ENCODE peak calls at places on chromosomes 2 and 18, in four cellular contexts. D, T, A and F are unnamed samples.

GRCh38 chr2:54115284-54116137 is at the start of gene ACYP2:
- DNase-seq in D (peak; percentile 97), T (peak; percentile 98), A (peak; percentile 98), F (peak; percentile 86)

GRCh38 chr2:226115832-226116200 is 683.8 kb downstream of the IRS1 start:
- DNase-seq in D (no peak), T (no peak), A (no peak), F (no peak)

GRCh38 chr2:42835577-42836371 is 43.4 kb upstream of the HAAO start:
- DNase-seq in D (peak; percentile 29), T (no peak), A (peak; percentile 75), F (peak; percentile 37)

GRCh38 chr2:162029287-162029901 is 44.6 kb downstream of the DPP4 start:
- DNase-seq in D (peak; percentile 80), T (no peak), A (peak; percentile 68), F (no peak)

GRCh38 chr2:64634338-64635267 is 19.1 kb downstream of the SERTAD2 start:
- DNase-seq in D (peak; percentile 60), T (no peak), A (no peak), F (no peak)

GRCh38 chr2:27721335-27721734 is 50.2 kb upstream of the MRPL33 start:
- DNase-seq in D (peak; percentile 73), T (no peak), A (peak; percentile 67), F (no peak)

GRCh38 chr18:25724997-25725396 is 365.4 kb downstream of the SS18 start:
- DNase-seq in D (no peak), T (no peak), A (no peak), F (no peak)

GRCh38 chr2:145807978-145808377 is 1288.1 kb upstream of the ZEB2 start:
- DNase-seq in D (no peak), T (no peak), A (no peak), F (no peak)

GRCh38 chr2:55500025-55500424 is 19.5 kb upstream of the CFAP36 start:
- DNase-seq in D (no peak), T (no peak), A (no peak), F (no peak)

GRCh38 chr18:49476664-49477411 is 10.2 kb downstream of the C18orf32 start:
- DNase-seq in D (peak; percentile 40), T (no peak), A (no peak), F (no peak)

GRCh38 chr2:172985139-172985874 is 90.3 kb upstream of the MAP3K20 start:
- DNase-seq in D (peak; percentile 66), T (no peak), A (peak; percentile 54), F (no peak)

GRCh38 chr2:86274265-86274917 is 63.0 kb downstream of the REEP1 start:
- DNase-seq in D (no peak), T (no peak), A (no peak), F (no peak)

GRCh38 chr18:59631583-59632181 is 65.5 kb downstream of the CCBE1 start:
- DNase-seq in D (no peak), T (peak; percentile 69), A (no peak), F (no peak)

GRCh38 chr2:27071990-27072830 is 756 bp upstream of the OST4 start:
- DNase-seq in D (peak; percentile 56), T (peak; percentile 69), A (peak; percentile 78), F (no peak)

GRCh38 chr2:20219763-20220380 is 5.1 kb downstream of the SDC1 start:
- DNase-seq in D (no peak), T (no peak), A (no peak), F (no peak)

GRCh38 chr2:64404002-64404731 is 49.8 kb upstream of the LGALSL start:
- DNase-seq in D (peak; percentile 92), T (peak; percentile 89), A (peak; percentile 92), F (no peak)

GRCh38 chr2:39871291-39871761 is 92.3 kb upstream of the THUMPD2 start:
- DNase-seq in D (no peak), T (peak; percentile 6), A (no peak), F (no peak)

GRCh38 chr2:113818382-113818951 is 62.0 kb upstream of the SLC35F5 start:
- DNase-seq in D (peak; percentile 93), T (peak; percentile 58), A (peak; percentile 63), F (no peak)

GRCh38 chr2:148509703-148510036 is 134.9 kb upstream of the EPC2 start:
- DNase-seq in D (no peak), T (no peak), A (no peak), F (no peak)

GRCh38 chr18:28884304-28884703 is 707.4 kb upstream of the CDH2 start:
- DNase-seq in D (no peak), T (no peak), A (no peak), F (no peak)

GRCh38 chr2:167388497-167388896 is 500.2 kb downstream of the XIRP2 start:
- DNase-seq in D (no peak), T (peak; percentile 76), A (no peak), F (no peak)

GRCh38 chr2:159736048-159736447 is 23.7 kb downstream of the MARCHF7 start:
- DNase-seq in D (no peak), T (no peak), A (no peak), F (no peak)

GRCh38 chr2:121771976-121772742 is 16.7 kb downstream of the TSN start:
- DNase-seq in D (no peak), T (no peak), A (peak; percentile 27), F (no peak)

GRCh38 chr2:121768143-121768755 is 12.8 kb downstream of the TSN start:
- DNase-seq in D (no peak), T (no peak), A (no peak), F (no peak)

GRCh38 chr2:121764681-121765228 is 9.3 kb downstream of the TSN start:
- DNase-seq in D (no peak), T (no peak), A (no peak), F (no peak)

DNA sequence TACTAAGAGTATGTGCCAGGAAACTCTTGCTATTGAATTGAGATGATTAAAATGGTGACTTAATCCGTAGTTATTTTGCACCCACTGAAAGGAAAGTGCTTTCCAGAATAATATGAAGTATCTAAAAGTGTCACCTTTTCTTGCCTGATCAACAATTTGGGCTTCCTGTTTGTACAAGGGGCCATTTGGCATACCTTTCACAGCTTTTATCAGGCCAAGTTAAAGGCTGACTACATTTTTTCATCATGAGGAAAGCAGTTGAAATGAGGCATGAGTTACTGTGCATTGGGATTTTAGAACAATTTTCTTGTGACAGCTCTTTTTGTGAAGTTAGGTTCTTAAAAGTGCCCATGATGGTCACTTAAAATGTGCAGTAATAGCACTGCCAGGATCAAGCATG is 11.2 kb downstream of the TSN start:
- DNase-seq in D (no peak), T (no peak), A (no peak), F (no peak)
- H3K36me3 ChIP-seq in D (peaks cover 64% of the 10 kb centered on the region), T (peaks cover 20% of the 10 kb centered on the region), A (peaks cover 84% of the 10 kb centered on the region), F (peaks cover 37% of the 10 kb centered on the region)

GRCh38 chr2:109318150-109318948 is 189.3 kb downstream of the SH3RF3 start:
- DNase-seq in D (peak; percentile 74), T (peak; percentile 24), A (peak; percentile 80), F (peak; percentile 43)
- TF ChIP-seq CTCF in D (no peak), T (no peak), A (peak; percentile 12), F (peak; percentile 28)

GRCh38 chr2:109174214-109174613 is 45.2 kb downstream of the SH3RF3 start:
- DNase-seq in D (no peak), T (no peak), A (no peak), F (no peak)
- H3K36me3 ChIP-seq in D (no peaks in the 10 kb centered on the region), T (no peaks in the 10 kb centered on the region), A (no peaks in the 10 kb centered on the region), F (no peaks in the 10 kb centered on the region)

DNA sequence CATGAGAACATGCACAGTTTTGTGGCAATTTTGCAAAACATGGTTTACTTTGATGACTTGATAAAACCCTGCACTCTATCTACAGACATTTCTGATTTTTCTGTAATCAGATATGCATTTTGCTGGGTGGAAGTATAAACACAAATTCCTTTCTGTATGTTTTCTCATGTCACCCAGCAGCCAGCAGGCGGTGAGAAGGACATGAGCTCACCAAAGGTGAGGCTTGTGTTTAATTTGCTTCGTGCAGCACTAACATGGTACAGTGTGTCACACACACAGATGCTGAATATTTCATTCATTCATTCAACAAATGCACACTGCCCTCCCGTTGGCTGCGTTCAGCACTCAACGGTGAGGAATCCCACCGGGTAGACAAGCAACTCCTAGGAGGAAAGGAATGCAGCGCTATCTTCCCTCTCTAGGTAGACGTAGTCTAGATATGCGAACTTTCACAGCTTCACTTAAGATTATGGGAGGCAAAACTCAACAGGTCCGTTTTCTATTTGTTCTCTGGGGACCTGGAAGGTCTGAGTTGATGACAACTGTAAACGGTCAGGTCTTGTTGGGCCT is 85.2 kb downstream of the LONRF2 start:
- DNase-seq in D (no peak), T (no peak), A (no peak), F (no peak)
- TF ChIP-seq CTCF in D (no peak), T (no peak), A (no peak), F (no peak)

GRCh38 chr2:11775384-11775783 is 29.0 kb downstream of the LPIN1 start:
- DNase-seq in D (no peak), T (no peak), A (no peak), F (no peak)

GRCh38 chr2:11774600-11774999 is 28.2 kb downstream of the LPIN1 start:
- DNase-seq in D (no peak), T (no peak), A (peak; percentile 51), F (no peak)

GRCh38 chr2:11777066-11777782 is 30.8 kb downstream of the LPIN1 start:
- DNase-seq in D (no peak), T (no peak), A (no peak), F (no peak)

GRCh38 chr2:11778923-11779757 is 32.7 kb downstream of the LPIN1 start:
- DNase-seq in D (peak; percentile 83), T (peak; percentile 88), A (peak; percentile 76), F (peak; percentile 17)

GRCh38 chr2:11777886-11778415 is 31.5 kb downstream of the LPIN1 start:
- DNase-seq in D (no peak), T (no peak), A (no peak), F (no peak)
- H3K36me3 ChIP-seq in D (peaks cover 51% of the 10 kb centered on the region), T (peaks cover 6% of the 10 kb centered on the region), A (peaks cover 63% of the 10 kb centered on the region), F (peaks cover 40% of the 10 kb centered on the region)

GRCh38 chr2:131488306-131489205 is 3.6 kb downstream of the MZT2A start:
- DNase-seq in D (no peak), T (no peak), A (peak; percentile 84), F (no peak)
- TF ChIP-seq CTCF in D (no peak), T (no peak), A (no peak), F (no peak)

DNA sequence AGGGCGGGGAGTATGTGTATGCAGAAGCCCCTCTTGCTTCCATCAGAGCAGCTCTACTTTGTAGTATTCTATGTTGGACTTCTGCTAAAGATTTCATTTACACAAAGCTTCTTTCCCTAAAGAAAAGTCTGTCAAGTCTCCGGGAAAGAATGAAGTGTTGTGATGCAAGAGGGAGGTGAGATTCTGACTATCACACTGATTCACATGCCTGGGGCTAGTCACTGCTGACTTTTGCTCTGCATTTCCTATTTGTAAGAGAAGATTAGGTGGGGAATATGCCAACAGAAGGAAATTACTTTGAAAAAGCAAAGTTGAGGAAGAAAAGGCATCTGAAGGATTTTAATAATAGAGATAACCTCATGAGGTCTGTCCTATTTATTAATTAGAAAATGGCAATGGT is 81.7 kb upstream of the PGAP1 start:
- DNase-seq in D (no peak), T (no peak), A (no peak), F (no peak)
- H3K36me3 ChIP-seq in D (no peaks in the 10 kb centered on the region), T (no peaks in the 10 kb centered on the region), A (peaks cover 4% of the 10 kb centered on the region), F (peaks cover 16% of the 10 kb centered on the region)

GRCh38 chr2:239359194-239359912 is 41.5 kb downstream of the HDAC4 start:
- DNase-seq in D (no peak), T (no peak), A (no peak), F (no peak)

GRCh38 chr2:239360008-239360407 is 40.8 kb downstream of the HDAC4 start:
- DNase-seq in D (no peak), T (no peak), A (no peak), F (no peak)

GRCh38 chr2:239362497-239362896 is 38.3 kb downstream of the HDAC4 start:
- DNase-seq in D (peak; percentile 20), T (no peak), A (no peak), F (no peak)

GRCh38 chr2:239360421-239361310 is 40.2 kb downstream of the HDAC4 start:
- DNase-seq in D (peak; percentile 47), T (no peak), A (no peak), F (no peak)

GRCh38 chr2:239361311-239361642 is 39.5 kb downstream of the HDAC4 start:
- DNase-seq in D (peak; percentile 20), T (peak; percentile 27), A (no peak), F (no peak)
- TF ChIP-seq CTCF in D (no peak), T (peak; percentile 45), A (peak; percentile 18), F (no peak)